ENCODE peak calls at places on chromosomes 6 and 20, in five cellular contexts. X is anterior cingulate cortex; C is stimulated activated naive CD4-positive, alpha-beta T cell; R is head of caudate nucleus; F is GM19239. U is an unnamed sample.

GRCh38 chr6:155418017-155418749 is 37.5 kb downstream of the NOX3 start:
- DNase-seq in X (no peak), C (peak), R (no peak), F (peak), U (no peak)

GRCh38 chr6:159595173-159595572 is 97.9 kb downstream of the SOD2 start:
- DNase-seq in X (peak), C (no peak), R (no peak), F (no peak), U (peak)

GRCh38 chr20:11112837-11113236 is 439.0 kb upstream of the JAG1 start:
- DNase-seq in X (no peak), C (no peak), R (no peak), F (no peak), U (no peak)

GRCh38 chr6:42532038-42532669 is 31.7 kb upstream of the UBR2 start:
- DNase-seq in X (no peak), C (peak), R (no peak), F (peak), U (no peak)

GRCh38 chr20:61886721-61887658 is 178.7 kb downstream of the TAF4 start:
- DNase-seq in X (no peak), C (peak), R (peak), F (peak), U (no peak)

GRCh38 chr6:111774346-111774703 is 98.9 kb downstream of the FYN start:
- DNase-seq in X (no peak), C (no peak), R (no peak), F (no peak), U (no peak)

GRCh38 chr20:13458860-13459451 is 179.8 kb downstream of the TASP1 start:
- DNase-seq in X (no peak), C (no peak), R (no peak), F (peak), U (no peak)

GRCh38 chr20:63968136-63968927 is 1.4 kb downstream of the ZNF512B start:
- DNase-seq in X (no peak), C (no peak), R (no peak), F (no peak), U (no peak)

GRCh38 chr6:161407115-161407514 is 133.3 kb upstream of the AGPAT4 start:
- DNase-seq in X (no peak), C (no peak), R (no peak), F (no peak), U (no peak)

GRCh38 chr6:52141596-52141995 is 44.6 kb upstream of the IL17A start:
- DNase-seq in X (no peak), C (no peak), R (no peak), F (no peak), U (no peak)

GRCh38 chr6:5446362-5447075 is 185.2 kb downstream of the FARS2 start:
- DNase-seq in X (peak), C (no peak), R (no peak), F (no peak), U (no peak)

GRCh38 chr20:15756001-15756400 is 817.2 kb downstream of the KIF16B start:
- DNase-seq in X (no peak), C (no peak), R (no peak), F (no peak), U (no peak)

GRCh38 chr6:21791596-21791995 is 198.0 kb downstream of the SOX4 start:
- DNase-seq in X (no peak), C (no peak), R (no peak), F (no peak), U (no peak)

GRCh38 chr6:52505726-52506501 is 70.9 kb downstream of the TRAM2 start:
- DNase-seq in X (no peak), C (no peak), R (no peak), F (no peak), U (no peak)

GRCh38 chr6:36633915-36634314 is 39.8 kb downstream of the SRSF3 start:
- DNase-seq in X (no peak), C (no peak), R (no peak), F (no peak), U (no peak)

GRCh38 chr6:132764370-132764769 is 6.7 kb upstream of the VNN2 start:
- DNase-seq in X (peak), C (no peak), R (no peak), F (no peak), U (peak)

GRCh38 chr6:1611322-1611571 is 1.5 kb downstream of the FOXC1 start:
- DNase-seq in X (no peak), C (no peak), R (no peak), F (no peak), U (no peak)

GRCh38 chr20:45100563-45101245 is at the start of gene KCNS1:
- DNase-seq in X (no peak), C (no peak), R (no peak), F (no peak), U (peak)

GRCh38 chr6:108809211-108809610 is 39.0 kb upstream of the ARMC2 start:
- DNase-seq in X (no peak), C (no peak), R (no peak), F (no peak), U (no peak)

GRCh38 chr6:113833537-113833936 is 23.6 kb upstream of the MARCKS start:
- DNase-seq in X (no peak), C (no peak), R (no peak), F (no peak), U (no peak)

GRCh38 chr6:33049323-33049722 is 24.1 kb downstream of the HLA-DPA1 start:
- DNase-seq in X (no peak), C (no peak), R (no peak), F (no peak), U (no peak)

GRCh38 chr6:36285797-36286196 is 15.9 kb downstream of the PNPLA1 start:
- DNase-seq in X (no peak), C (no peak), R (no peak), F (no peak), U (no peak)

GRCh38 chr6:42896178-42896719 is 16.8 kb downstream of the RPL7L1 start:
- DNase-seq in X (no peak), C (no peak), R (no peak), F (no peak), U (no peak)

GRCh38 chr6:47741807-47742206 is 40.0 kb upstream of the OPN5 start:
- DNase-seq in X (no peak), C (no peak), R (no peak), F (no peak), U (no peak)

U was measured in occipital lobe.